ENCODE peak calls at places on chromosomes 3 and 15, in four cellular contexts. U, F, X and R are unnamed samples.

GRCh38 chr15:77402740-77403379 is 17.0 kb downstream of the PEAK1 start:
- DNase-seq in X (peak), F (no peak), U (no peak), R (no peak)

GRCh38 chr15:91803260-91803659 is 50.2 kb upstream of the SLCO3A1 start:
- DNase-seq in X (no peak), U (no peak), F (no peak), R (no peak)

GRCh38 chr3:54814224-54814623 is 113.6 kb downstream of the LRTM1 start:
- DNase-seq in U (no peak), X (no peak), F (no peak), R (no peak)

GRCh38 chr3:173411288-173412064 is 13.9 kb downstream of the NLGN1 start:
- DNase-seq in X (peak), U (peak), F (no peak), R (no peak)

GRCh38 chr15:100572362-100572983 is 29.5 kb downstream of the LINS1 start:
- DNase-seq in X (peak), F (no peak), U (no peak), R (no peak)

GRCh38 chr15:69304176-69304533 is 5.4 kb downstream of the PAQR5 start:
- DNase-seq in X (peak), U (no peak), F (no peak), R (no peak)

GRCh38 chr3:188272481-188273372 is 118.8 kb downstream of the LPP start:
- DNase-seq in U (no peak), X (peak), F (no peak), R (no peak)

GRCh38 chr15:88262064-88262463 is 5.5 kb upstream of the NTRK3 start:
- DNase-seq in X (no peak), U (peak), F (no peak), R (no peak)

GRCh38 chr3:126104742-126105605 is 21.1 kb upstream of the SLC41A3 start:
- DNase-seq in X (no peak), U (no peak), F (no peak), R (no peak)